ENCODE peak calls at places on chromosomes 2 and 18, in four cellular contexts. T, B, M and Z are unnamed samples.

GRCh38 chr18:12567849-12568248 is 90.1 kb downstream of the SPIRE1 start:
- DNase-seq in T (no peak), B (no peak), M (no peak), Z (no peak)

GRCh38 chr18:27142891-27143290 is 42.2 kb downstream of the CHST9 start:
- DNase-seq in T (no peak), B (no peak), M (no peak), Z (no peak)

GRCh38 chr18:48698707-48699106 is 159.9 kb downstream of the CTIF start:
- DNase-seq in T (no peak), B (no peak), M (no peak), Z (no peak)

GRCh38 chr2:231682546-231683291 is 25.6 kb upstream of the PTMA start:
- DNase-seq in T (no peak), B (no peak), M (no peak), Z (no peak)

GRCh38 chr18:26458526-26459232 is 89.7 kb downstream of the KCTD1 start:
- DNase-seq in T (peak; percentile 64), B (peak; percentile 68), M (peak; percentile 80), Z (no peak)

GRCh38 chr2:78992451-78992806 is 33.1 kb upstream of the REG3G start:
- DNase-seq in T (no peak), B (peak; percentile 34), M (no peak), Z (no peak)

GRCh38 chr2:144084114-144084661 is 435.7 kb downstream of the ZEB2 start:
- DNase-seq in T (peak; percentile 68), B (peak; percentile 85), M (peak; percentile 84), Z (peak; percentile 63)

GRCh38 chr2:128693630-128694029 is 375.0 kb upstream of the HS6ST1 start:
- DNase-seq in T (no peak), B (no peak), M (no peak), Z (no peak)

GRCh38 chr2:16155351-16156145 is 215.2 kb downstream of the MYCN start:
- DNase-seq in T (no peak), B (no peak), M (no peak), Z (no peak)

GRCh38 chr2:212299333-212299732 is 239.3 kb downstream of the ERBB4 start:
- DNase-seq in T (no peak), B (no peak), M (no peak), Z (no peak)

GRCh38 chr2:42196403-42197267 is 27.5 kb downstream of the EML4 start:
- DNase-seq in T (peak; percentile 74), B (peak; percentile 52), M (peak; percentile 58), Z (peak; percentile 39)

GRCh38 chr2:233831011-233831721 is 23.2 kb downstream of the HJURP start:
- DNase-seq in T (no peak), B (no peak), M (no peak), Z (no peak)

GRCh38 chr2:134670955-134671354 is 47.8 kb downstream of the TMEM163 start:
- DNase-seq in T (no peak), B (no peak), M (no peak), Z (no peak)

GRCh38 chr2:196399736-196400691 is 228.6 kb upstream of the STK17B start:
- DNase-seq in T (peak; percentile 95), B (peak; percentile 94), M (peak; percentile 94), Z (peak; percentile 95)

GRCh38 chr18:37441821-37442220 is 123.8 kb downstream of the CELF4 start:
- DNase-seq in T (no peak), B (no peak), M (no peak), Z (no peak)

GRCh38 chr2:224185023-224185601 is 146.0 kb upstream of the SERPINE2 start:
- DNase-seq in T (no peak), B (no peak), M (no peak), Z (no peak)

GRCh38 chr2:6994569-6994968 is 77.4 kb downstream of the RNF144A start:
- DNase-seq in T (no peak), B (no peak), M (no peak), Z (no peak)

GRCh38 chr2:221034973-221035372 is 537.1 kb downstream of the EPHA4 start:
- DNase-seq in T (no peak), B (no peak), M (no peak), Z (no peak)

GRCh38 chr2:207499114-207499513 is 30.6 kb upstream of the CREB1 start:
- DNase-seq in T (no peak), B (no peak), M (no peak), Z (no peak)

GRCh38 chr2:63587814-63588384 is 378 bp downstream of the WDPCP start:
- DNase-seq in T (no peak), B (peak; percentile 47), M (no peak), Z (no peak)

DNA sequence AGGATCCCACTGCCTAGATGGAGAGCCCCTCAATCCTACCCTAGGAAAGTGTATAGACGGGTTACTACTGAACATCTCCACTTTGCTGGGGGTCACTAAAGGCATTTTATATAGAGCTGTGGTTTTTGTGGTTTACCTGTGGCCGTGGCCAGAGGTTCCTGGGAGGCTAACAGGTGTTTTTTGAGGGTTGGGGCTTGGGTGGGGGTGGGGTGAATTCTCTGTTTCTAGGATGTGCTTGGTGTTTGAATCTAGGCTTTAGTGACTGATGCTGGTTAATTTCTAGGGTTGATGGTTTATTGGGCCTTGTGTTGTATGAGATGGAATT is 7.7 kb downstream of the HOXD8 start:
- DNase-seq in T (no peak), B (no peak), M (no peak), Z (no peak)
- H3K4me3 ChIP-seq in T (no peak overlapping the region), B (peak overlapping the region; percentile 85), M (no peak overlapping the region), Z (peak overlapping the region; percentile 86)

DNA sequence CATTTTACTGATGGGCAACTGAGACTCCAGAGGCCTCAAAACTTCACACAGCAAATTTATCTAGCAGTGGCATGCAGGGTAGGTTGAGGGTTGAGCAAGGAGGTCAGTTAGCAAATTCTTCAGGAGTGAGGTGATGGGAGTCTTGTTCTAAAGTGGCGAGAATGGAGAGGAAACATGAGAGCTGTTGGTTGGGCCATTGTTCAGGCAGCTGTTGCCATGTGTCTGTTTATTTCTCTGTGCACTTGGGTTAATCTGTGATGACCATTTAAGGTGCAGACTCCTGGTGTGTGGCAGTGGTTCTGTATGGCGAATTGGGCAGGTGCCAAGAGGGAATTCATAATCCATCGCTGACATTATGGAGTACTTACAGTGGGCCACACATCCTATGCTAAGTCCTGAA is 30.4 kb downstream of the TMEM178A start:
- DNase-seq in T (peak; percentile 85), B (peak; percentile 76), M (peak; percentile 93), Z (peak; percentile 74)
- H3K9ac ChIP-seq in T (no peak overlapping the region), B (no peak overlapping the region), M (no peak overlapping the region), Z (no peak overlapping the region)

DNA sequence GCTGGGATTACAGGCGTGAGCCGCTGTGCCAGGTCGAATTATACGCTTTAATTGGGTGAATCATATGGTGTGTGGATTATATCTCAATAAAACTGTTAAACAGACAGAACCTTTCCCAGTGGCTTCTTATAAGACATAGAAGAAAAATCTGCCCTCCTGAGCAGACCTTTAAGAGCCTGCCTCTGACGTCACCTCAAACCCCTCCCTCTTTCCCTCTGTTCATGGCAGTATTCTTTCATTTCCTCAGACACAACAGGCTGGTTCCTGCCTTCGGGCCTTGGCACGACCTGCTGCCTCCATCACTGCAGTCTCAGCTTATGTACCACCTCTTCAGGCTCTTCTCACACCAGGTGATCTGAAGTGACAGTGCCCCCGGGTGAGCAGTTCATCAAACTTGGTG is 14.0 kb upstream of the PDIA6 start:
- DNase-seq in T (no peak), B (no peak), M (no peak), Z (no peak)
- H3K4me1 ChIP-seq in T (no peaks in the 10 kb centered on the region), B (no peaks in the 10 kb centered on the region), M (no peaks in the 10 kb centered on the region), Z (no peaks in the 10 kb centered on the region)

GRCh38 chr2:38073211-38074005 is 2.5 kb downstream of the CYP1B1 start:
- DNase-seq in T (no peak), B (no peak), M (no peak), Z (no peak)
- H3K4me3 ChIP-seq in T (peak overlapping the region; percentile 67), B (peak overlapping the region; percentile 41), M (no peak overlapping the region), Z (peak overlapping the region; percentile 83)

GRCh38 chr2:75428627-75429026 is 132.1 kb downstream of the EVA1A start:
- DNase-seq in T (no peak), B (no peak), M (no peak), Z (no peak)

GRCh38 chr2:75429036-75429435 is 131.7 kb downstream of the EVA1A start:
- DNase-seq in T (no peak), B (no peak), M (no peak), Z (no peak)

GRCh38 chr2:75431757-75432156 is 129.0 kb downstream of the EVA1A start:
- DNase-seq in T (no peak), B (no peak), M (no peak), Z (no peak)

GRCh38 chr2:75431276-75431675 is 129.5 kb downstream of the EVA1A start:
- DNase-seq in T (no peak), B (no peak), M (no peak), Z (no peak)

DNA sequence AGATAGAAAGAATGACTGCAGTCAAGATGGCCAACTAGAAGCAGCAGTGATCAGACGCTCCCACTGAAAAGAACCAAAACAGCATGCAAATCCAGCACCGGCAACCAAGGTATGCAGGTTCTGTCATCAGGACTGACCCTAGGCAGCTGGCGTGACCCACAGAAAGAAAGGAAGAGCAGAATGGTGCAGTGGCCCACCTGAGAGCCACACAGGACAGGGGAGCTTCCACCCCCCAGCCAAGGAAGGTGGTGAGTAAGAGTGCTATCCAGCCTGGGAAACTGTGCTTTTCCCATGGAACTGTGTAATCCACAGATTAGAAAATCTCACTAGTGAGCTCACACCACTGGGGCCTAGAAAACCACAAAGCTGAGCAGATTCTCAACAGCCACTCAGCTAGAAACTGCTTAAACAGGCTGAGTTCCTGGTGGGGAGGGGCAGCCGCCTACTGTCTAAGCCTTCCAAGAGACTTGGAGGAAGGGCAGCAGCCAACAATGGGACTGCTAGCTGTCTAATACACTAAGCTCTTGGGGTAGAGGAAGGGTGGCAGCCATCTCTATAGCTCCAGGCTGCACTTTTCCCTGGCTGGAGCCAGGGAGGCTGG is 127.9 kb downstream of the EVA1A start:
- DNase-seq in T (no peak), B (peak; percentile 58), M (peak; percentile 5), Z (no peak)
- H3K9ac ChIP-seq in T (no peak overlapping the region), B (no peak overlapping the region), M (no peak overlapping the region), Z (no peak overlapping the region)

GRCh38 chr2:237742191-237742590 is 56.4 kb upstream of the RBM44 start:
- DNase-seq in T (no peak), B (no peak), M (no peak), Z (no peak)
- H3K4me1 ChIP-seq in T (peaks cover 7% of the 10 kb centered on the region), B (peaks cover 12% of the 10 kb centered on the region), M (peaks cover 22% of the 10 kb centered on the region), Z (peaks cover 21% of the 10 kb centered on the region)

GRCh38 chr2:199460101-199460671 is 2.4 kb upstream of the SATB2 start:
- DNase-seq in T (peak; percentile 67), B (peak; percentile 65), M (peak; percentile 43), Z (peak; percentile 77)
- H3K4me3 ChIP-seq in T (peak overlapping the region; percentile 90), B (peak overlapping the region; percentile 89), M (peak overlapping the region; percentile 78), Z (peak overlapping the region; percentile 98)

GRCh38 chr18:9140984-9141383 is 4.4 kb downstream of the ANKRD12 start:
- DNase-seq in T (no peak), B (no peak), M (no peak), Z (no peak)
- H3K9ac ChIP-seq in T (no peak overlapping the region), B (peak overlapping the region; percentile 95), M (no peak overlapping the region), Z (peak overlapping the region; percentile 99)